ENCODE peak calls at places on chromosomes 13 and 19, in seven cellular contexts. G, D, O, T, F, N and B are unnamed samples.

GRCh38 chr13:98483636-98484288 is 93.1 kb downstream of the STK24 start:
- DNase-seq in G (no peak), D (no peak), O (no peak), T (no peak), F (no peak), N (no peak), B (no peak)

GRCh38 chr13:20231839-20232555 is at the start of gene GJB6:
- DNase-seq in G (peak; percentile 51), D (no peak), O (peak; percentile 34), T (no peak), F (peak; percentile 73), N (peak; percentile 32), B (no peak)

GRCh38 chr19:32387701-32388392 is 17.7 kb upstream of the DPY19L3 start:
- DNase-seq in G (no peak), D (no peak), O (no peak), T (no peak), F (no peak), N (peak; percentile 59), B (no peak)

GRCh38 chr13:104011505-104012270 is 945.5 kb upstream of the SLC10A2 start:
- DNase-seq in G (no peak), D (no peak), O (no peak), T (no peak), F (no peak), N (no peak), B (peak; percentile 0)

GRCh38 chr19:51123381-51124186 is 1.1 kb upstream of the SIGLEC9 start:
- DNase-seq in G (no peak), D (no peak), O (peak; percentile 80), T (peak; percentile 71), F (peak; percentile 96), N (peak; percentile 26), B (no peak)

GRCh38 chr13:36357692-36358091 is 11.5 kb upstream of the SPART start:
- DNase-seq in G (no peak), D (no peak), O (no peak), T (no peak), F (no peak), N (no peak), B (no peak)

GRCh38 chr13:88565566-88565965 is 894.4 kb downstream of the SLITRK5 start:
- DNase-seq in G (no peak), D (no peak), O (no peak), T (no peak), F (no peak), N (no peak), B (no peak)

GRCh38 chr13:112062619-112063308 is 4.2 kb upstream of the SOX1 start:
- DNase-seq in G (no peak), D (no peak), O (no peak), T (no peak), F (no peak), N (no peak), B (no peak)

GRCh38 chr19:56110515-56111448 is 10.3 kb downstream of the ZNF787 start:
- DNase-seq in G (no peak), D (no peak), O (no peak), T (no peak), F (no peak), N (peak; percentile 40), B (no peak)

GRCh38 chr19:7870571-7871279 is 3.5 kb downstream of the PRR36 start:
- DNase-seq in G (peak; percentile 77), D (peak; percentile 88), O (peak; percentile 66), T (peak; percentile 79), F (peak; percentile 59), N (peak; percentile 67), B (no peak)

GRCh38 chr19:42246869-42247630 is 4.6 kb upstream of the GSK3A start:
- DNase-seq in G (no peak), D (no peak), O (no peak), T (no peak), F (no peak), N (no peak), B (no peak)

GRCh38 chr13:21076265-21076653 is 14.9 kb upstream of the LATS2 start:
- DNase-seq in G (no peak), D (no peak), O (no peak), T (no peak), F (no peak), N (no peak), B (no peak)

GRCh38 chr13:99067160-99067985 is 89.5 kb upstream of the DOCK9 start:
- DNase-seq in G (peak; percentile 84), D (no peak), O (no peak), T (no peak), F (no peak), N (no peak), B (no peak)

GRCh38 chr13:20489185-20489820 is 36.4 kb downstream of the CRYL1 start:
- DNase-seq in G (peak; percentile 41), D (no peak), O (no peak), T (no peak), F (no peak), N (peak; percentile 52), B (no peak)

GRCh38 chr19:55641376-55642152 is 762 bp downstream of the ZNF580 start:
- DNase-seq in G (no peak), D (peak; percentile 50), O (peak; percentile 30), T (no peak), F (peak; percentile 39), N (no peak), B (no peak)

GRCh38 chr19:33740811-33741396 is 55.8 kb upstream of the KCTD15 start:
- DNase-seq in G (peak; percentile 51), D (peak; percentile 38), O (peak; percentile 30), T (no peak), F (peak; percentile 23), N (no peak), B (no peak)

GRCh38 chr13:41216160-41216559 is 21.8 kb upstream of the KBTBD7 start:
- DNase-seq in G (no peak), D (no peak), O (no peak), T (no peak), F (no peak), N (no peak), B (no peak)

GRCh38 chr13:26999499-26999898 is 172.1 kb downstream of the USP12 start:
- DNase-seq in G (no peak), D (no peak), O (no peak), T (no peak), F (no peak), N (peak; percentile 2), B (no peak)

GRCh38 chr13:40082644-40083043 is 427.2 kb downstream of the COG6 start:
- DNase-seq in G (no peak), D (no peak), O (no peak), T (no peak), F (no peak), N (no peak), B (no peak)

GRCh38 chr13:73272831-73273230 is 214.0 kb downstream of the KLF5 start:
- DNase-seq in G (no peak), D (no peak), O (no peak), T (no peak), F (no peak), N (no peak), B (no peak)

GRCh38 chr19:719081-719512 is 10.4 kb downstream of the PALM start:
- DNase-seq in G (no peak), D (no peak), O (no peak), T (no peak), F (no peak), N (no peak), B (no peak)

GRCh38 chr19:43759515-43759914 is 4.8 kb upstream of the SMG9 start:
- DNase-seq in G (peak; percentile 86), D (peak; percentile 75), O (no peak), T (no peak), F (no peak), N (no peak), B (no peak)

GRCh38 chr13:36362251-36362650 is 16.1 kb upstream of the SPART start:
- DNase-seq in G (peak; percentile 74), D (no peak), O (no peak), T (no peak), F (no peak), N (no peak), B (no peak)

GRCh38 chr19:38655148-38655824 is 7.8 kb downstream of the ACTN4 start:
- DNase-seq in G (no peak), D (peak; percentile 85), O (peak; percentile 50), T (no peak), F (peak; percentile 85), N (no peak), B (no peak)

GRCh38 chr13:22848539-22849052 is 332.2 kb upstream of the SGCG start:
- DNase-seq in G (no peak), D (no peak), O (no peak), T (no peak), F (no peak), N (no peak), B (no peak)

GRCh38 chr19:47369923-47370625 is 21.0 kb downstream of the DHX34 start:
- DNase-seq in G (no peak), D (no peak), O (no peak), T (no peak), F (no peak), N (no peak), B (no peak)

GRCh38 chr13:99385161-99385560 is 78.0 kb upstream of the GPR183 start:
- DNase-seq in G (no peak), D (no peak), O (peak; percentile 15), T (no peak), F (no peak), N (no peak), B (no peak)

GRCh38 chr19:4639531-4640246 is 373 bp downstream of the TNFAIP8L1 start:
- DNase-seq in G (no peak), D (no peak), O (no peak), T (no peak), F (no peak), N (peak; percentile 34), B (no peak)

GRCh38 chr19:42185281-42185680 is 32.2 kb downstream of the DEDD2 start:
- DNase-seq in G (no peak), D (peak; percentile 28), O (peak; percentile 71), T (no peak), F (peak; percentile 91), N (no peak), B (no peak)

GRCh38 chr19:38741670-38742069 is 2.6 kb downstream of the CAPN12 start:
- DNase-seq in G (no peak), D (no peak), O (no peak), T (no peak), F (no peak), N (no peak), B (no peak)